ENCODE peak calls at places on chromosomes 13 and 19, in seven cellular contexts. P, Y, L, B, R, U and C are unnamed samples.

GRCh38 chr13:62933809-62934208 is 1518.2 kb upstream of the PCDH20 start:
- DNase-seq in Y (no peak), B (no peak), P (no peak), L (no peak), U (no peak), R (no peak), C (no peak)

GRCh38 chr13:25210842-25211241 is 38.8 kb upstream of the AMER2 start:
- DNase-seq in R (no peak), L (no peak), Y (no peak), P (no peak), U (no peak), B (no peak), C (no peak)

GRCh38 chr19:4897146-4897545 is 5.5 kb downstream of the ARRDC5 start:
- DNase-seq in B (no peak), L (no peak), U (no peak), Y (no peak), P (no peak), R (no peak), C (no peak)

GRCh38 chr19:48899781-48900476 is at the start of gene NUCB1:
- DNase-seq in P (peak; percentile 98), R (peak; percentile 89), U (peak; percentile 97), Y (peak; percentile 96), L (peak; percentile 95), B (peak; percentile 98), C (peak; percentile 95)

GRCh38 chr13:27678306-27679040 is 56.8 kb downstream of the POLR1D start:
- DNase-seq in Y (no peak), B (no peak), R (no peak), U (no peak), P (no peak), L (no peak), C (no peak)

GRCh38 chr13:46926856-46927625 is 30.2 kb upstream of the HTR2A start:
- DNase-seq in P (no peak), Y (no peak), U (no peak), B (no peak), L (no peak), R (no peak), C (no peak)

GRCh38 chr19:47623921-47624391 is 15.0 kb downstream of the BICRA start:
- DNase-seq in U (peak; percentile 91), B (no peak), P (no peak), L (no peak), Y (no peak), R (no peak), C (no peak)

GRCh38 chr13:50421457-50422130 is 406.4 kb downstream of the KCNRG start:
- DNase-seq in Y (no peak), U (no peak), R (no peak), B (no peak), P (no peak), L (no peak), C (no peak)

GRCh38 chr19:39587496-39587895 is 14.8 kb upstream of the LGALS13 start:
- DNase-seq in R (no peak), U (no peak), Y (no peak), B (no peak), P (no peak), L (no peak), C (no peak)

GRCh38 chr19:49489601-49490167 is 2.3 kb downstream of the RPL13A start:
- DNase-seq in P (peak; percentile 44), B (no peak), Y (no peak), R (no peak), U (peak; percentile 75), L (no peak), C (no peak)

GRCh38 chr19:4369888-4370260 is 26.5 kb downstream of the MPND start:
- DNase-seq in L (no peak), Y (no peak), P (no peak), R (no peak), B (no peak), U (no peak), C (peak; percentile 38)

GRCh38 chr13:26168276-26168814 is 53.8 kb downstream of the RNF6 start:
- DNase-seq in L (no peak), Y (no peak), U (no peak), R (no peak), P (no peak), B (no peak), C (peak; percentile 37)

GRCh38 chr13:75934889-75935288 is 298.8 kb downstream of the LMO7 start:
- DNase-seq in U (no peak), L (no peak), B (no peak), R (no peak), Y (no peak), P (no peak), C (no peak)

GRCh38 chr13:101053694-101054093 is 362.6 kb downstream of the NALCN start:
- DNase-seq in B (no peak), Y (no peak), R (no peak), L (no peak), P (no peak), U (no peak), C (no peak)

GRCh38 chr13:49641810-49642291 is 13.5 kb downstream of the ARL11 start:
- DNase-seq in U (no peak), R (no peak), Y (no peak), B (no peak), L (no peak), P (peak; percentile 37), C (peak; percentile 38)

GRCh38 chr13:61852116-61852515 is 436.5 kb upstream of the PCDH20 start:
- DNase-seq in U (no peak), Y (no peak), R (no peak), B (no peak), L (no peak), P (no peak), C (no peak)

GRCh38 chr19:4705413-4706131 is 18.1 kb downstream of the DPP9 start:
- DNase-seq in B (no peak), P (no peak), Y (no peak), L (no peak), R (no peak), U (peak; percentile 89), C (no peak)

GRCh38 chr13:31913459-31913858 is 118.1 kb upstream of the FRY start:
- DNase-seq in Y (no peak), L (no peak), U (no peak), R (no peak), P (no peak), B (no peak), C (no peak)

GRCh38 chr13:112995395-112996091 is 26.5 kb downstream of the MCF2L start:
- DNase-seq in Y (no peak), B (no peak), P (no peak), R (no peak), U (no peak), L (no peak), C (no peak)

GRCh38 chr13:97321616-97322321 is 99.6 kb downstream of the MBNL2 start:
- DNase-seq in Y (no peak), U (no peak), R (no peak), P (no peak), B (no peak), L (no peak), C (no peak)

GRCh38 chr19:14473073-14473790 is 1.9 kb downstream of the PTGER1 start:
- DNase-seq in B (peak; percentile 33), R (no peak), Y (no peak), P (no peak), L (no peak), U (no peak), C (no peak)

GRCh38 chr19:16462757-16463250 is 9.0 kb downstream of the EPS15L1 start:
- DNase-seq in P (no peak), Y (no peak), L (no peak), R (no peak), B (no peak), U (no peak), C (peak; percentile 92)

GRCh38 chr13:44471686-44472085 is 98.1 kb downstream of the SERP2 start:
- DNase-seq in Y (no peak), L (no peak), R (no peak), U (no peak), B (no peak), P (no peak), C (no peak)

GRCh38 chr13:53238241-53238640 is 209.6 kb downstream of the OLFM4 start:
- DNase-seq in U (no peak), B (no peak), R (no peak), P (no peak), Y (no peak), L (no peak), C (no peak)

GRCh38 chr13:51733656-51734334 is 70.2 kb downstream of the DHRS12 start:
- DNase-seq in P (no peak), R (no peak), B (no peak), U (no peak), Y (no peak), L (no peak), C (no peak)

GRCh38 chr13:25153736-25154135 is 18.4 kb downstream of the AMER2 start:
- DNase-seq in B (no peak), Y (no peak), R (no peak), L (no peak), P (no peak), U (no peak), C (no peak)

GRCh38 chr19:5188548-5189317 is 151.9 kb downstream of the PTPRS start:
- DNase-seq in B (no peak), Y (no peak), L (no peak), P (no peak), R (no peak), U (no peak), C (no peak)

DNA sequence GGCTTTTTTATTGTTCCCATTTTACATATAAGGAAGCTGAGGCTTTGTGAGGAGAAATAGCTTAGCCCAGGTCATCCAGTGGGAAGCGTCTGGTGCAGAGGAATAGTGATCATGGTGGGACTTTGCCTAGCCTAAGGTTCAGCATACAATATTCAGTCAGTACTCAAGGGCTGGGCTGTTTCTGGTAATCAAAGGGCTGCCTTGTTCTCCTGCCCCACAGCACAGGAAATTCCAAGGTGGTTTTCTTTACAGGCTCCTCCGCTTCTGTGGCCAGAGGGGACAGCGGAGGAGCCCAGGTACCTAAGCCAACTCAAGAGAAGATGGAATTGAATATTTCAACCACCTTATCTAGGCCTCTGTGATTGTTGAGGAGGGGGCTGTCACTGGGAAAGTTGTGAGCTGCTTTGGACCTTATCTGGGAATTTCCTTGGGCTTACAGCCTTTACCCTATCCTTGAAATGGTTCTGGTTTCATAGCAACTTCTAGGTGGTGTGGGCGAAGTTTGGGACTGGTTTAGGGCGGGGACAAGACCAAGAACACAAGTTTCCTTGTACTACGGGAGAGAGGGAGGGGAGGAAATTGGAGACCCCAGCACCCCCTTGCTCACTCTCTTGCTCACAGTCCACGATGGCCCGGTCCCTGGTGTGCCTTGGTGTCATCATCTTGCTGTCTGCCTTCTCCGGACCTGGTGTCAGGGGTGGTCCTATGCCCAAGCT is at the start of gene MIA:
- DNase-seq in U (no peak), B (no peak), P (no peak), L (no peak), R (no peak), Y (no peak), C (no peak)
- TF ChIP-seq JUND in U (no peak), B (no peak), P (no peak), L (no peak), R (no peak), Y (no peak), C (no peak)

GRCh38 chr13:95931300-95932025 is 121.7 kb downstream of the UGGT2 start:
- DNase-seq in L (no peak), P (no peak), Y (no peak), U (no peak), B (no peak), R (no peak), C (no peak)
- TF ChIP-seq JUND in L (no peak), P (no peak), Y (no peak), U (no peak), B (no peak), R (no peak), C (no peak)

GRCh38 chr13:99399623-99399974 is 92.4 kb upstream of the GPR183 start:
- DNase-seq in U (no peak), Y (no peak), B (no peak), P (no peak), R (no peak), L (no peak), C (no peak)
- TF ChIP-seq JUND in U (no peak), Y (no peak), B (no peak), P (no peak), R (no peak), L (no peak), C (no peak)

GRCh38 chr13:39012608-39013007 is 22.0 kb upstream of the STOML3 start:
- DNase-seq in L (no peak), U (no peak), B (peak; percentile 19), P (no peak), Y (no peak), R (no peak), C (no peak)
- TF ChIP-seq JUND in L (no peak), U (no peak), B (no peak), P (no peak), Y (no peak), R (no peak), C (no peak)